ENCODE peak calls at places on chromosomes 5 and 9, in four cellular contexts. N is GM12865; Y is CD4-positive, CD25-positive, alpha-beta regulatory T cell; J is fibroblast of pulmonary artery. A is an unnamed sample.

GRCh38 chr9:91711755-91712591 is 238.1 kb downstream of the ROR2 start:
- DNase-seq in N (peak; percentile 94), Y (peak; percentile 80), J (peak; percentile 31), A (no peak)

GRCh38 chr5:39716532-39716971 is 291.8 kb upstream of the DAB2 start:
- DNase-seq in N (peak; percentile 27), Y (peak; percentile 30), J (peak; percentile 74), A (no peak)

GRCh38 chr9:27086818-27087680 is 22.0 kb upstream of the TEK start:
- DNase-seq in N (no peak), Y (no peak), J (peak; percentile 76), A (no peak)

GRCh38 chr9:8338742-8339425 is 539.3 kb upstream of the DMAC1 start:
- DNase-seq in N (no peak), Y (no peak), J (peak; percentile 24), A (no peak)

GRCh38 chr5:43063731-43064171 is 23.6 kb upstream of the ANXA2R start:
- DNase-seq in N (no peak), Y (no peak), J (peak; percentile 52), A (no peak)

GRCh38 chr9:277595-278330 is 63.1 kb downstream of the DOCK8 start:
- DNase-seq in N (no peak), Y (peak; percentile 76), J (no peak), A (no peak)

GRCh38 chr5:126778675-126779403 is 1.9 kb downstream of the LMNB1 start:
- DNase-seq in N (peak; percentile 46), Y (no peak), J (no peak), A (no peak)

GRCh38 chr5:56588636-56589485 is 226.5 kb upstream of the MAP3K1 start:
- DNase-seq in N (peak; percentile 98), Y (peak; percentile 91), J (no peak), A (no peak)

GRCh38 chr9:114721491-114722362 is 39.7 kb upstream of the TEX48 start:
- DNase-seq in N (no peak), Y (no peak), J (no peak), A (no peak)

GRCh38 chr5:90518666-90519065 is 10.7 kb downstream of the LYSMD3 start:
- DNase-seq in N (no peak), Y (no peak), J (peak; percentile 18), A (peak; percentile 3)

GRCh38 chr9:129404621-129405020 is 216.3 kb downstream of the C9orf50 start:
- DNase-seq in N (no peak), Y (no peak), J (no peak), A (no peak)

GRCh38 chr9:124040186-124040920 is 28.8 kb downstream of the LHX2 start:
- DNase-seq in N (no peak), Y (no peak), J (peak; percentile 26), A (no peak)

GRCh38 chr9:86072393-86073016 is 26.9 kb downstream of the GOLM1 start:
- DNase-seq in N (no peak), Y (no peak), J (no peak), A (no peak)

GRCh38 chr5:168885324-168886120 is 306.4 kb upstream of the PANK3 start:
- DNase-seq in N (no peak), Y (no peak), J (no peak), A (no peak)

GRCh38 chr9:135879237-135879601 is 28.1 kb downstream of the CAMSAP1 start:
- DNase-seq in N (no peak), Y (no peak), J (no peak), A (no peak)

GRCh38 chr5:135243194-135244191 is 155.5 kb downstream of the MACROH2A1 start:
- DNase-seq in N (no peak), Y (no peak), J (no peak), A (no peak)

GRCh38 chr9:73871636-73872035 is 625.5 kb upstream of the RORB start:
- DNase-seq in N (no peak), Y (no peak), J (no peak), A (no peak)

GRCh38 chr5:179268966-179269693 is 76.1 kb downstream of the ADAMTS2 start:
- DNase-seq in N (no peak), Y (no peak), J (no peak), A (no peak)

GRCh38 chr9:124259273-124260078 is 1.7 kb downstream of the NEK6 start:
- DNase-seq in N (no peak), Y (no peak), J (peak; percentile 91), A (peak; percentile 58)

GRCh38 chr5:329106-329757 is 7.7 kb downstream of the AHRR start:
- DNase-seq in N (no peak), Y (no peak), J (no peak), A (no peak)

GRCh38 chr5:5297432-5298067 is 124.9 kb upstream of the ICE1 start:
- DNase-seq in N (no peak), Y (no peak), J (no peak), A (no peak)

GRCh38 chr5:57482671-57483106 is at the start of gene ACTBL2:
- DNase-seq in N (no peak), Y (no peak), J (peak; percentile 76), A (no peak)

GRCh38 chr5:110917161-110917875 is 154.2 kb upstream of the TSLP start:
- DNase-seq in N (no peak), Y (no peak), J (peak; percentile 28), A (no peak)

GRCh38 chr9:22416692-22417060 is 29.9 kb upstream of the DMRTA1 start:
- DNase-seq in N (no peak), Y (no peak), J (no peak), A (no peak)

GRCh38 chr5:133730866-133731265 is 118.5 kb upstream of the FSTL4 start:
- DNase-seq in N (no peak), Y (no peak), J (no peak), A (no peak)

GRCh38 chr9:122941560-122942234 is 877 bp downstream of the RABGAP1 start:
- DNase-seq in N (no peak), Y (no peak), J (peak; percentile 55), A (no peak)